ENCODE peak calls at places on chromosomes 16 and 17, in four cellular contexts. U is heart left ventricle, P is stomach, C is IMR-90. H is an unnamed sample.
A peak's percentile ranks its signal among the peaks of the same experiment; 100 is the strongest.

GRCh38 chr16:72475688-72476087 is 303.7 kb upstream of the PMFBP1 start:
- DNase-seq in U (no peak), P (no peak), C (no peak), H (no peak)

GRCh38 chr17:5080591-5080990 is 2.3 kb downstream of the ZFP3 start:
- DNase-seq in U (no peak), P (no peak), C (no peak), H (no peak)

GRCh38 chr17:8253801-8254200 is 4.7 kb downstream of the PFAS start:
- DNase-seq in U (no peak), P (no peak), C (no peak), H (no peak)

GRCh38 chr16:69131749-69132423 is 502 bp downstream of the CHTF8 start:
- DNase-seq in U (peak; percentile 87), P (peak; percentile 75), C (peak; percentile 81), H (peak; percentile 82)

GRCh38 chr16:87780385-87780989 is 14.7 kb upstream of the KLHDC4 start:
- DNase-seq in U (no peak), P (peak; percentile 34), C (peak; percentile 38), H (peak; percentile 70)

GRCh38 chr16:396605-397004 is 394 bp upstream of the NME4 start:
- DNase-seq in U (no peak), P (no peak), C (peak; percentile 41), H (peak; percentile 70)

GRCh38 chr16:66926171-66926570 is 836 bp upstream of the RRAD start:
- DNase-seq in U (peak; percentile 75), P (peak; percentile 40), C (no peak), H (peak; percentile 72)

GRCh38 chr16:72362476-72362875 is 190.5 kb upstream of the PMFBP1 start:
- DNase-seq in U (no peak), P (no peak), C (no peak), H (no peak)

GRCh38 chr16:67917852-67918236 is 13.8 kb downstream of the CTRL start:
- DNase-seq in U (no peak), P (no peak), C (peak; percentile 93), H (peak; percentile 34)

GRCh38 chr16:1019934-1020305 is 38.4 kb downstream of the SOX8 start:
- DNase-seq in U (no peak), P (no peak), C (no peak), H (no peak)

GRCh38 chr16:57797526-57798266 is 4.6 kb downstream of the KIFC3 start:
- DNase-seq in U (peak; percentile 60), P (peak; percentile 84), C (no peak), H (no peak)

GRCh38 chr16:87490091-87490798 is 2.6 kb downstream of the ZCCHC14 start:
- DNase-seq in U (no peak), P (no peak), C (no peak), H (no peak)

GRCh38 chr17:5297245-5297644 is 15.2 kb downstream of the RABEP1 start:
- DNase-seq in U (no peak), P (no peak), C (no peak), H (no peak)

GRCh38 chr17:78933959-78934568 is 8.9 kb upstream of the TIMP2 start:
- DNase-seq in U (peak; percentile 93), P (peak; percentile 96), C (peak; percentile 100), H (peak; percentile 99)

GRCh38 chr16:46748775-46749705 is 896 bp upstream of the MYLK3 start:
- DNase-seq in U (peak; percentile 81), P (no peak), C (no peak), H (no peak)

GRCh38 chr17:15184872-15185624 is 80.1 kb downstream of the PMP22 start:
- DNase-seq in U (no peak), P (no peak), C (no peak), H (no peak)

GRCh38 chr17:83179811-83180210 is 100.4 kb downstream of the METRNL start:
- DNase-seq in U (no peak), P (no peak), C (no peak), H (no peak)
- H3K9me3 ChIP-seq in U (no peaks in the 10 kb centered on the region), P (no peaks in the 10 kb centered on the region), C (no peaks in the 10 kb centered on the region), H (no peaks in the 10 kb centered on the region)

GRCh38 chr16:2963074-2963610 is 933 bp upstream of the KREMEN2 start:
- DNase-seq in U (no peak), P (no peak), C (no peak), H (no peak)
- H3K4me3 ChIP-seq in U (peak overlapping the region; percentile 41), P (peak overlapping the region; percentile 36), C (no peak overlapping the region), H (peak overlapping the region; percentile 39)

DNA sequence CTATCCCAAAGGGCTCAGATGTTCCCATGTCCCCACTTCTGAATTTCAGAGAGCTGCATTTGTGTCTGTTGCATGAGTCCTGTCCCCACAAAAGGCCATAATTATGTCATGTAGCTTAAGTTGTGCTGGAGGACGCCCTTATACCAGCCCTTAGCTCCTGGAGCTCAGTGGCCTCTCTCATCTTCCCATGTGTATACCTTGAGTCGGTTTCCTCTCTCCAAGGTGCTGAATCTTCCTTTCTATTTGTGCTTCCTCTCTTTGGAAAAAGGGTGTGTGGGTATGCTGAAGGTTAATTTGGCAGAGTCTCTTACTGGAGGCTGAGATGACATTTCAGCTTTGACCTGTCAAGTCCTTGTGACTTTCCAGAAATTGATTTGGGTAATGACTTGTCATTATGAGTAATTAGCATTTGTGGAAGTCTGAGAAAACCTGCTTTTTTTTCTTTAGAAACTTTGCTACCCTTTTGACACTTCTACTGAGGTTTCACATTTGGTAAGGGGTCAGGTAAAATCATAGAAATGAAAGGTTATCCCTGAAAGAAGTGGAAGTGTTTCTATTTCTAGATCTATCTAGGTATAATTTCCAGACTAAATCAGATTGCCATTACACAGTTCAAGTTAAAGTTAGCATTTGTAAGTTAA is 185.4 kb downstream of the ABCC12 start:
- DNase-seq in U (no peak), P (no peak), C (peak; percentile 47), H (no peak)
- H3K27me3 ChIP-seq in U (no peaks in the 10 kb centered on the region), P (no peaks in the 10 kb centered on the region), C (no peaks in the 10 kb centered on the region), H (no peaks in the 10 kb centered on the region)

GRCh38 chr16:10408824-10409381 is 23.0 kb downstream of the ATF7IP2 start:
- DNase-seq in U (no peak), P (no peak), C (no peak), H (no peak)
- H3K9me3 ChIP-seq in U (peaks cover 30% of the 10 kb centered on the region), P (peaks cover 89% of the 10 kb centered on the region), C (peaks cover 10% of the 10 kb centered on the region), H (peaks cover 56% of the 10 kb centered on the region)

DNA sequence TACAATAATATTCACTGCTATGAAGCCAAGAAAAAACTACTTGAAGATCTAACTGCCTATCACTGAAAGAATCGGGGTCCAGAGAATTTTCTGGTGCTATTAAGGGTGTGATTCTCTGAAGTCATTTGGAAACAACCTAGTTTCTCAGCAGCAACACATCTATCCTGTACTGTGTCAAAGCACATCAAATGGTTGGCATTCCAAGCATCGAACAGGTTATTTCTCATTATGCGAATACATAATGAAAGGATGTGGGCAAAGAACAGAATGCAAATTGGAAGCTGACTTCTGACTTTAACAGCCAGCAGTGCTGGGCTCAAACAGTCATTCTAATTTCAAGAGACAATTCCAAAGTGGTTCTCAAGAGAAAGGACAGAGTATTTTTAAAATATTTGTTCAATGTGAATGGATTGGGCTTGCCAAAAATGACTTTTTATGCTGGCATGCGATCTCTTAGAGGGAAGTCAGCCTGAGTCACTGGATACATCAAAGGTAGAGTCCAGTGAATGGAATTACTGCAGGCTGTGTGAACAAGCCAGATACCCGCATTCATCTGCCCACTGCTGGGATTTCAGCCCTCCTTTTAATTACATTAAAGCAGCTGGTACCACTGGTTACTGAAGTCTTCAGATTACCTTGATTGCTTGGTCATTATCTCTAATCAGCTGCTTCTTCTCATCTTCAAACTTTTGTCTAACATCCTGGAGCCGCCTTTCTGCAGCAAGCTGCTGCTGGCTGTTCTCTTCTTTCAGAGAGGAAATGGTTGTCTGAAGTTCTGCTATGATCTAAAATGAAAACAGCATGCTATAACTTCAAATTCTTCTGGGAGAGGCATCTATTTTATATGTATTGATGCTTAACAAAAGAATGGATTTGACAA is 181.2 kb upstream of the AXIN2 start:
- DNase-seq in U (no peak), P (no peak), C (peak; percentile 87), H (peak; percentile 79)
- H3K4me3 ChIP-seq in U (no peak overlapping the region), P (no peak overlapping the region), C (no peak overlapping the region), H (no peak overlapping the region)

GRCh38 chr17:49850772-49851386 is 3.0 kb upstream of the TAC4 start:
- DNase-seq in U (peak; percentile 60), P (no peak), C (no peak), H (no peak)

GRCh38 chr17:49848739-49849138 is 870 bp upstream of the TAC4 start:
- DNase-seq in U (no peak), P (no peak), C (no peak), H (no peak)

GRCh38 chr17:49853470-49854015 is 5.7 kb upstream of the TAC4 start:
- DNase-seq in U (peak; percentile 52), P (no peak), C (no peak), H (no peak)

GRCh38 chr17:49849711-49850610 is 2.1 kb upstream of the TAC4 start:
- DNase-seq in U (peak; percentile 49), P (no peak), C (no peak), H (no peak)

GRCh38 chr17:49851387-49852291 is 3.8 kb upstream of the TAC4 start:
- DNase-seq in U (peak; percentile 89), P (peak; percentile 75), C (peak; percentile 59), H (peak; percentile 67)
- H3K27me3 ChIP-seq in U (no peaks in the 10 kb centered on the region), P (peaks cover 7% of the 10 kb centered on the region), C (peaks cover 23% of the 10 kb centered on the region), H (no peaks in the 10 kb centered on the region)

GRCh38 chr17:22221344-22221743 is 529.0 kb downstream of the KCNJ18 start:
- DNase-seq in U (no peak), P (no peak), C (no peak), H (no peak)
- H3K9me3 ChIP-seq in U (no peaks in the 10 kb centered on the region), P (peaks cover 27% of the 10 kb centered on the region), C (peaks cover 7% of the 10 kb centered on the region), H (no peaks in the 10 kb centered on the region)

DNA sequence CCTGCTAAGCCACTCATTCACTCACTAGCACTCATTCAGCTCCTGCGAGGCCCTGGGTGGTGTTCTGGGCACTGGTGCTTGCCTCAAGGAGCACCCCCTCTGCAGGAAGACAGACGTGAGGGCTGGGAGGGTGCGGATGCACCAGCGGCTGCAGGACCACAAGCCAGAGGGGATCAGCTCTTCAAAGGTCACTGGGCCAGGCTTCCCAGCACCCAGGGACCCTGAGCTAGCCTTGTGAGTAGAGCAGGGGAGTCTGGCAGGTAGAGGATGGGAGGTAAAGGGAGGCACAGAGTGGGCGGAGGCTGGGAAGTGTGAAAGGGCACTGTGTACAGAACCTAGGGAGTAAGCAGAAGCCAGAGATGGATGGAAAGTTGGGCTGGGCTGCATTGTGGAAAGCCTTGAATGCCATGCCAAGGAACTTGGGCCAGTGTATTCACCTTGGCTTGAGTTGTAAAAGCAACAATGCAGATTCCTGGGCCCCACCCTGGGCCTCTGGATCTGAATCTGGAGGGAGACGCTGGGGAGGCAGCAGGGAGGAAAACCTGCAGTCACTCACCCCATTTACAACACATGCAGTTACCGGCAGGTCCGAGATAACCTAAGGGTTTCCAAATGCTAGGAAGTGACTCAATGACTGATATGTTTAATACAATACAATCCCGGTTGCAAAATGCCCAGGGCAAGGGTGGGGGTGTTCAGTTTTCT is 1.7 kb downstream of the IL4R start:
- DNase-seq in U (peak; percentile 68), P (peak; percentile 56), C (peak; percentile 65), H (peak; percentile 59)
- H3K4me3 ChIP-seq in U (peak overlapping the region; percentile 73), P (peak overlapping the region; percentile 98), C (peak overlapping the region; percentile 74), H (peak overlapping the region; percentile 78)

H was measured in MG63.